ENCODE peak calls at places on chromosomes 12 and 14, in four cellular contexts. D, Q, O and J are unnamed samples.

GRCh38 chr12:34209259-34209835 is 187.1 kb downstream of the ALG10 start:
- DNase-seq in D (no peak), Q (no peak), O (no peak), J (peak)

GRCh38 chr14:53016491-53016890 is 65.6 kb upstream of the FERMT2 start:
- DNase-seq in D (no peak), Q (no peak), O (no peak), J (no peak)

GRCh38 chr12:117142094-117142493 is 42.9 kb upstream of the TESC start:
- DNase-seq in D (no peak), Q (no peak), O (peak), J (no peak)

GRCh38 chr12:124419292-124420040 is 124.6 kb downstream of the RFLNA start:
- DNase-seq in D (no peak), Q (no peak), O (no peak), J (no peak)

GRCh38 chr14:105061428-105062047 is 3.7 kb downstream of the GPR132 start:
- DNase-seq in D (peak), Q (peak), O (no peak), J (peak)

GRCh38 chr14:106491851-106492250 is 965.5 kb downstream of the TMEM121 start:
- DNase-seq in D (no peak), Q (no peak), O (no peak), J (no peak)

GRCh38 chr14:87131879-87132278 is 861.1 kb downstream of the GALC start:
- DNase-seq in D (no peak), Q (no peak), O (no peak), J (no peak)

GRCh38 chr12:3527181-3527580 is 36.2 kb downstream of the PRMT8 start:
- DNase-seq in D (no peak), Q (no peak), O (no peak), J (no peak)

GRCh38 chr14:105499256-105500035 is 8.4 kb downstream of the TEDC1 start:
- DNase-seq in D (no peak), Q (peak), O (no peak), J (peak)

GRCh38 chr12:47361389-47362031 is 281.8 kb upstream of the AMIGO2 start:
- DNase-seq in D (no peak), Q (no peak), O (peak), J (no peak)

GRCh38 chr12:104942075-104942474 is 16.0 kb downstream of the SLC41A2 start:
- DNase-seq in D (no peak), Q (no peak), O (no peak), J (no peak)

GRCh38 chr12:67751376-67751928 is 102.9 kb downstream of the DYRK2 start:
- DNase-seq in D (no peak), Q (no peak), O (no peak), J (no peak)

GRCh38 chr12:1778911-1779310 is 41.5 kb upstream of the LRTM2 start:
- DNase-seq in D (no peak), Q (no peak), O (no peak), J (no peak)

GRCh38 chr12:117986705-117987469 is 18.1 kb upstream of the KSR2 start:
- DNase-seq in D (no peak), Q (no peak), O (no peak), J (no peak)

GRCh38 chr14:68518180-68518579 is 274.7 kb downstream of the ZFP36L1 start:
- DNase-seq in D (no peak), Q (no peak), O (no peak), J (no peak)

GRCh38 chr14:56666716-56667115 is 87.1 kb downstream of the TMEM260 start:
- DNase-seq in D (no peak), Q (no peak), O (no peak), J (no peak)

DNA sequence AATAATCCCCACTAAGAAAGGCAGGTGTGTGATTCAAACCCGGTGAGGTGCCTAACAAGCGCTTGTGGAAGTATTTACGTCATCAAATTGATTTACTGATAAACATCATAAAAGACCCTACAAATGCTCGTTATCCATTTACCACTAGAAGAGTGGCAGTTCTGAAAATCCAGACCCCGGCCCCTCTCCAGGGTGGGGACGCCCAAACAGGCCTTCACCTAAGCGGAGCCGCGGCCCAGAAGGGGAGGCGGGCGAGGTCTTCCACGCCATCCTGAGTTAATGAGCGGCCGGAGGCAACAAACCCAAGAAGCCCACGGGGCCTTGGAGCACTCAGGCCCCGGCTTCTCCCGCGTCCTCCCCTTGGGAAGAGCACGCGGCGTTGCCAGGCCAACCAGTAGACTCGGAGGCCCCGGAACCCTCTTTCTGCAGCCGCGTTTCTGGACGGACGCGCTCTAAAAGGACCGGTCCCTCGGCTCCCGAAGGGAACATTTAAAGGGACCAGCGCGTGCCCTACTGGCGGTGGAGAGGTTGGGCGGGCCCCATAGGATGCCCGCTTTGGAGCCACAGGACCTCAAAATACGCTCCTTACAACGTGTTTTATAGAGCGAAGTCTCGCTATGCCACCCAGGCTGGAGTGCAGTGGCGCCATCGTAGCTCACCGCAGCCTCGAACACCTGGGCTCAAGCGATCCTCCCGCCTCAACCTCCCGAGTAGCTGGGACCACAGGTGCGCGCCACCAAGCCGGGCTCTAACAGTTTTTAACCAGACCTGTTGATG is 3.5 kb downstream of the PTPN21 start:
- DNase-seq in D (peak), Q (peak), O (peak), J (peak)
- TF ChIP-seq CTCF in D (peak), Q (peak), O (peak), J (peak)

DNA sequence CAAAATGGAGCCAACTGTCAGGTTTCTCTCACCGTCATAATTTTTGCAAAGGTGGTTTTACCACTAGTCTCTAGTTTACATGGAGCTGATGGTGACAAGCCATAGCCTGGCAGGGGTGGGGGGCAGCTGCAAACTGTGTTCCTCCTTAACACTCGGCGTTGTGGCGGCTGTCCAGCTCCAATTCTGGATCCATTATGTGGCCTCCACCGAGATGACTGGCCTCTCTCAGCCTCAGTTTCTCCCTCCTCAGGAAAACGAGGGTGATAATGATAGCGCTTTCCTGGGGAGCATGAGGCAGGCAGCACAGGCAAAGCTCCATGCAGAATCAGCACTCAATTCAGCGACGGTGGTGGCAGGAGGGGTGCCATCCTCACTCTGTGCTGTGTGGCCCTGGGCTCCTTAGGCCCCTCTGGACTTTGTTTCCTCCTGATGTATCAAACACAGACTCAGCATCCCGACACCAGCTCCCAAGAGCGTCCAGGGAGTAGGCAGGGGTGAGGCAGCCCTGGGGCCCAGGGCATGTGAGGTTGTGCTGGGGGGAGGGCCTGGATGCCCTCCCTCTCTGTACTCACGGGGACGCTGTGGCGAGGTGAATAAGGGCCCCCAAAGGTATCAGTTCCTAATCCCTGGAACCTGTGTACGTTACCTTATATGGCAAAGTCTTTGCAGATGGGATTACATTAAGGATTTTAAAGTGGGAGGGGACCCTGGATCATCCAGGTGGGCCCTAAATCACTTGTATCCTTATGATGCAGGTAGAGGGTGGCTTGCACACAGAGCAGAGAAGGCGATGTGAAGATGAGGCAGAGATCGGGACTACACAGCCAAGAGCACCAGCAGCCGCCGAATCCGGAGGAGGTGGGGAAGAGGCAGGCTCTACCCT is 46.8 kb upstream of the EIF5 start:
- DNase-seq in D (no peak), Q (no peak), O (no peak), J (no peak)
- TF ChIP-seq POLR2A in D (no peak), Q (no peak), O (no peak), J (no peak)

DNA sequence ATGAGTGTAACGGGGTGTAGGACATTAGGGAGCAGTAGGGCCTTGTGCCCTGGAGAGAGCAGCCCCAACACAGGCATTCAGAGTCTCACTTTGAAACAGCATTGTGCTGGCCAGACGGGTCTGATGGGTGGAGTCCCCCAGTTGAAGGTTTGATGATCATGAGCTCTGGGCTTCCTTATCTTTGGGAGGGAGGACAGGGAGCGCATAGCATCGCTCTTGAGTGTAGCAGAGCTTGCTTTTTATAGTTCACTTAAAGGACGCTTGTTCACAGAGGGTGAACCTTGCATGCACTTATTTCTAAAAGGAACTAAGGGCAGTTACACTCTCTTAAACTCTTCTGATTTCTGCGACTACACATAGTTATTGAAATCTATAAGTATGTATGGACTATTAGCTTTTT is 10.6 kb downstream of the KCNK13 start:
- DNase-seq in D (no peak), Q (no peak), O (no peak), J (no peak)
- TF ChIP-seq EP300 in D (no peak), Q (no peak), O (no peak), J (no peak)

DNA sequence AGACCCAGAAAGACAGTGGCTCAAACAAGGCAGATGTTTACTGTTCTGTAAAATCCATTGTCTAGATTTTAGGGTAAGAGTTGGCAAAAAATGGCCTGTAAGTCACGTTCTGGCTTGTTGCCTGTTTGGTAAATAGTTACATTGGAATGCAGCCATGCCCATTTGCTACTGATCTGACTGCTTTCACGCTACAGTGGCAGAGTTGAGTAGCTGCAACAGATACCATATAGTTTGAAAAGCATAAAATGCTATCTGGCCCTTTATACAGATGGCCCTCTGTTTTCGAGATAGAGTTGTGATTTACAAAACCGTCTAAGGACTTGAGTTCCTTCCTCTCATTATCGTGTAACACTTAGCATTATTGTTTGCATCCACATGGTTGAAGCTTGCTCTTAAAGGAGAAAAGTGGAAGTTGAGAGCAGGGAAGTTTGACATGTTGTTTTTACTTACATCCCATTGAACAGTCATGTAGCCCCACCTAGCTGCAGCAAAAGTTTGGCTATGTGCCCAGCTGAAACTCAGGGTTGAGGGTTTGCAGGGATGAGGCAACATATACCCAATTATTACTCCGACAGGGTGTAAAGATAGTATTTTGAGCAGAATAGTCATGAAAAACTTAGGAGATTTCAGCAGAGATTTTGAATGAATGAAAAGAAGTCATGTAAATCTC is 11.3 kb upstream of the SCFD1 start:
- DNase-seq in D (peak), Q (no peak), O (no peak), J (peak)
- TF ChIP-seq CTCF in D (peak), Q (no peak), O (no peak), J (peak)